ENCODE peak calls at places on chromosomes 16 and 17, in six cellular contexts. One of them, this sample, is unnamed. For H3K36me3, the result is how much of the 10 kb centered on the place peaks cover.

GRCh38 chr17:81706232-81706611 is 3.1 kb downstream of the MRPL12 start:
- DNase-seq in trophoblast cell: no peak
- DNase-seq in mesendoderm: no peak
- DNase-seq in H1: no peak
- DNase-seq in IMR-90: no peak
- DNase-seq in neuronal stem cell: no peak
- DNase-seq in this sample: no peak

GRCh38 chr16:87326151-87326571 is 9.0 kb upstream of the C16orf95 start:
- DNase-seq in trophoblast cell: no peak
- DNase-seq in neuronal stem cell: no peak
- DNase-seq in H1: no peak
- DNase-seq in mesendoderm: no peak
- DNase-seq in IMR-90: no peak
- DNase-seq in this sample: peak

GRCh38 chr17:72518810-72519597 is 398.2 kb downstream of the SOX9 start:
- DNase-seq in trophoblast cell: no peak
- DNase-seq in IMR-90: no peak
- DNase-seq in mesendoderm: no peak
- DNase-seq in H1: no peak
- DNase-seq in neuronal stem cell: no peak
- DNase-seq in this sample: no peak

GRCh38 chr16:1794908-1795666 is 1.6 kb upstream of the IGFALS start:
- DNase-seq in neuronal stem cell: no peak
- DNase-seq in H1: no peak
- DNase-seq in IMR-90: no peak
- DNase-seq in mesendoderm: no peak
- DNase-seq in trophoblast cell: no peak
- DNase-seq in this sample: no peak

GRCh38 chr16:20129375-20129774 is 55.7 kb upstream of the GPR139 start:
- DNase-seq in IMR-90: no peak
- DNase-seq in neuronal stem cell: no peak
- DNase-seq in mesendoderm: no peak
- DNase-seq in trophoblast cell: no peak
- DNase-seq in H1: no peak
- DNase-seq in this sample: no peak

GRCh38 chr17:81509687-81510523 is 2.7 kb downstream of the ACTG1 start:
- DNase-seq in mesendoderm: no peak
- DNase-seq in IMR-90: no peak
- DNase-seq in neuronal stem cell: no peak
- DNase-seq in trophoblast cell: no peak
- DNase-seq in H1: no peak
- DNase-seq in this sample: no peak

GRCh38 chr17:33175565-33175964 is 117.5 kb downstream of the ASIC2 start:
- DNase-seq in trophoblast cell: no peak
- DNase-seq in neuronal stem cell: no peak
- DNase-seq in IMR-90: no peak
- DNase-seq in H1: no peak
- DNase-seq in mesendoderm: no peak
- DNase-seq in this sample: no peak

GRCh38 chr16:6081320-6081976 is 983.9 kb upstream of the EEF2KMT start:
- DNase-seq in IMR-90: no peak
- DNase-seq in neuronal stem cell: peak
- DNase-seq in mesendoderm: peak
- DNase-seq in H1: peak
- DNase-seq in trophoblast cell: no peak
- DNase-seq in this sample: no peak

GRCh38 chr16:74268372-74268782 is 28.2 kb upstream of the PSMD7 start:
- DNase-seq in IMR-90: no peak
- DNase-seq in H1: peak
- DNase-seq in neuronal stem cell: no peak
- DNase-seq in trophoblast cell: no peak
- DNase-seq in mesendoderm: no peak
- DNase-seq in this sample: no peak

GRCh38 chr17:12900474-12900873 is 111.2 kb downstream of the ARHGAP44 start:
- DNase-seq in H1: no peak
- DNase-seq in mesendoderm: no peak
- DNase-seq in neuronal stem cell: no peak
- DNase-seq in trophoblast cell: no peak
- DNase-seq in IMR-90: no peak
- DNase-seq in this sample: no peak

GRCh38 chr16:70576431-70577255 is 53.0 kb downstream of the SF3B3 start:
- DNase-seq in trophoblast cell: no peak
- DNase-seq in mesendoderm: peak
- DNase-seq in H1: no peak
- DNase-seq in IMR-90: peak
- DNase-seq in neuronal stem cell: no peak
- DNase-seq in this sample: peak

GRCh38 chr16:89827383-89828198 is 684 bp upstream of the SPIRE2 start:
- DNase-seq in neuronal stem cell: peak
- DNase-seq in mesendoderm: peak
- DNase-seq in trophoblast cell: peak
- DNase-seq in H1: peak
- DNase-seq in IMR-90: peak
- DNase-seq in this sample: peak

GRCh38 chr17:18035704-18036103 is 3.3 kb downstream of the ATPAF2 start:
- DNase-seq in trophoblast cell: no peak
- DNase-seq in mesendoderm: peak
- DNase-seq in neuronal stem cell: no peak
- DNase-seq in IMR-90: no peak
- DNase-seq in H1: no peak
- DNase-seq in this sample: no peak

GRCh38 chr16:31083556-31083955 is 5.2 kb downstream of the PRSS53 start:
- DNase-seq in mesendoderm: peak
- DNase-seq in trophoblast cell: no peak
- DNase-seq in H1: no peak
- DNase-seq in neuronal stem cell: no peak
- DNase-seq in IMR-90: no peak
- DNase-seq in this sample: no peak

GRCh38 chr17:79244665-79245064 is 170.0 kb downstream of the ENGASE start:
- DNase-seq in H1: no peak
- DNase-seq in IMR-90: no peak
- DNase-seq in trophoblast cell: no peak
- DNase-seq in neuronal stem cell: no peak
- DNase-seq in mesendoderm: no peak
- DNase-seq in this sample: no peak

GRCh38 chr16:89142474-89143197 is 28.9 kb upstream of the CDH15 start:
- DNase-seq in mesendoderm: no peak
- DNase-seq in trophoblast cell: no peak
- DNase-seq in H1: no peak
- DNase-seq in IMR-90: no peak
- DNase-seq in neuronal stem cell: no peak
- DNase-seq in this sample: peak

GRCh38 chr17:69117855-69118758 is 23.6 kb downstream of the ABCA6 start:
- DNase-seq in neuronal stem cell: no peak
- DNase-seq in mesendoderm: no peak
- DNase-seq in IMR-90: no peak
- DNase-seq in H1: no peak
- DNase-seq in trophoblast cell: no peak
- DNase-seq in this sample: no peak

GRCh38 chr17:57393368-57393767 is 137.0 kb downstream of the MSI2 start:
- DNase-seq in neuronal stem cell: no peak
- DNase-seq in mesendoderm: no peak
- DNase-seq in IMR-90: no peak
- DNase-seq in trophoblast cell: no peak
- DNase-seq in H1: no peak
- DNase-seq in this sample: no peak

GRCh38 chr16:54507091-54507490 is 220.5 kb upstream of the IRX3 start:
- DNase-seq in trophoblast cell: no peak
- DNase-seq in mesendoderm: no peak
- DNase-seq in IMR-90: no peak
- DNase-seq in neuronal stem cell: no peak
- DNase-seq in H1: no peak
- DNase-seq in this sample: no peak

GRCh38 chr17:49896222-49896621 is 48.4 kb upstream of the TAC4 start:
- DNase-seq in neuronal stem cell: no peak
- DNase-seq in mesendoderm: no peak
- DNase-seq in IMR-90: no peak
- DNase-seq in H1: no peak
- DNase-seq in trophoblast cell: peak
- DNase-seq in this sample: no peak

GRCh38 chr17:61425682-61426481 is 26.2 kb downstream of the TBX2 start:
- DNase-seq in trophoblast cell: no peak
- DNase-seq in neuronal stem cell: no peak
- DNase-seq in IMR-90: no peak
- DNase-seq in mesendoderm: peak
- DNase-seq in H1: peak
- DNase-seq in this sample: no peak

GRCh38 chr17:40554646-40555295 is 10.5 kb downstream of the CCR7 start:
- DNase-seq in mesendoderm: no peak
- DNase-seq in IMR-90: no peak
- DNase-seq in H1: no peak
- DNase-seq in neuronal stem cell: no peak
- DNase-seq in trophoblast cell: no peak
- DNase-seq in this sample: no peak

GRCh38 chr17:57747221-57748017 is 2.3 kb upstream of the CCDC182 start:
- DNase-seq in trophoblast cell: no peak
- DNase-seq in IMR-90: peak
- DNase-seq in neuronal stem cell: no peak
- DNase-seq in H1: no peak
- DNase-seq in mesendoderm: peak
- DNase-seq in this sample: peak

GRCh38 chr17:60557805-60558204 is 31.8 kb upstream of the APPBP2 start:
- DNase-seq in trophoblast cell: no peak
- DNase-seq in H1: no peak
- DNase-seq in neuronal stem cell: no peak
- DNase-seq in mesendoderm: peak
- DNase-seq in IMR-90: no peak
- DNase-seq in this sample: no peak

GRCh38 chr17:14123579-14124278 is 54.4 kb downstream of the COX10 start:
- DNase-seq in H1: no peak
- DNase-seq in IMR-90: no peak
- DNase-seq in trophoblast cell: no peak
- DNase-seq in neuronal stem cell: no peak
- DNase-seq in mesendoderm: no peak
- DNase-seq in this sample: no peak

GRCh38 chr17:81183316-81183715 is 17.3 kb upstream of the AATK start:
- DNase-seq in trophoblast cell: no peak
- DNase-seq in IMR-90: no peak
- DNase-seq in mesendoderm: no peak
- DNase-seq in H1: no peak
- DNase-seq in neuronal stem cell: no peak
- DNase-seq in this sample: no peak

GRCh38 chr17:11240041-11240801 is 792 bp upstream of the SHISA6 start:
- DNase-seq in neuronal stem cell: peak
- DNase-seq in H1: peak
- DNase-seq in mesendoderm: peak
- DNase-seq in IMR-90: no peak
- DNase-seq in trophoblast cell: no peak
- DNase-seq in this sample: no peak

GRCh38 chr16:14600164-14600563 is 29.9 kb downstream of the PARN start:
- DNase-seq in H1: no peak
- DNase-seq in trophoblast cell: no peak
- DNase-seq in IMR-90: peak
- DNase-seq in neuronal stem cell: no peak
- DNase-seq in mesendoderm: peak
- DNase-seq in this sample: peak

GRCh38 chr16:59859606-59860402 is 1125.7 kb upstream of the GOT2 start:
- DNase-seq in H1: no peak
- DNase-seq in neuronal stem cell: no peak
- DNase-seq in trophoblast cell: no peak
- DNase-seq in IMR-90: no peak
- DNase-seq in mesendoderm: no peak
- DNase-seq in this sample: no peak

GRCh38 chr17:42581744-42582270 is 4.3 kb upstream of the PSMC3IP start:
- DNase-seq in IMR-90: no peak
- DNase-seq in H1: no peak
- DNase-seq in trophoblast cell: no peak
- DNase-seq in mesendoderm: no peak
- DNase-seq in neuronal stem cell: no peak
- DNase-seq in this sample: no peak

GRCh38 chr17:38896373-38896954 is 26.6 kb downstream of the LASP1 start:
- DNase-seq in neuronal stem cell: no peak
- DNase-seq in H1: no peak
- DNase-seq in trophoblast cell: no peak
- DNase-seq in IMR-90: peak
- DNase-seq in mesendoderm: peak
- DNase-seq in this sample: peak

GRCh38 chr16:17160285-17160854 is 310.4 kb downstream of the XYLT1 start:
- DNase-seq in H1: peak
- DNase-seq in IMR-90: peak
- DNase-seq in neuronal stem cell: peak
- DNase-seq in trophoblast cell: no peak
- DNase-seq in mesendoderm: peak
- DNase-seq in this sample: no peak
- H3K36me3 ChIP-seq in H1: under half
- H3K36me3 ChIP-seq in IMR-90: under half
- H3K36me3 ChIP-seq in neuronal stem cell: under half
- H3K36me3 ChIP-seq in trophoblast cell: under half
- H3K36me3 ChIP-seq in mesendoderm: under half
- H3K36me3 ChIP-seq in this sample: half or more

GRCh38 chr16:86300746-86301480 is 209.4 kb upstream of the FOXF1 start:
- DNase-seq in mesendoderm: peak
- DNase-seq in IMR-90: peak
- DNase-seq in H1: no peak
- DNase-seq in trophoblast cell: no peak
- DNase-seq in neuronal stem cell: no peak
- DNase-seq in this sample: peak
- H3K18ac ChIP-seq in mesendoderm: peak
- H3K18ac ChIP-seq in IMR-90: peak
- H3K18ac ChIP-seq in H1: peak
- H3K18ac ChIP-seq in trophoblast cell: no peak
- H3K18ac ChIP-seq in neuronal stem cell: peak
- H3K18ac ChIP-seq in this sample: peak

GRCh38 chr17:48643697-48644012 is 17.5 kb upstream of the HOXB9 start:
- DNase-seq in mesendoderm: no peak
- DNase-seq in IMR-90: no peak
- DNase-seq in H1: no peak
- DNase-seq in trophoblast cell: no peak
- DNase-seq in neuronal stem cell: no peak
- DNase-seq in this sample: no peak
- H3K36me3 ChIP-seq in mesendoderm: under half
- H3K36me3 ChIP-seq in IMR-90: under half
- H3K36me3 ChIP-seq in H1: under half
- H3K36me3 ChIP-seq in trophoblast cell: under half
- H3K36me3 ChIP-seq in neuronal stem cell: under half
- H3K36me3 ChIP-seq in this sample: under half

GRCh38 chr17:77143306-77143705 is 2.5 kb downstream of the SEC14L1 start:
- DNase-seq in trophoblast cell: no peak
- DNase-seq in IMR-90: no peak
- DNase-seq in neuronal stem cell: no peak
- DNase-seq in mesendoderm: no peak
- DNase-seq in H1: no peak
- DNase-seq in this sample: no peak

GRCh38 chr17:77140878-77141767 is at the start of gene SEC14L1:
- DNase-seq in neuronal stem cell: peak
- DNase-seq in IMR-90: no peak
- DNase-seq in trophoblast cell: peak
- DNase-seq in mesendoderm: peak
- DNase-seq in H1: peak
- DNase-seq in this sample: peak

GRCh38 chr17:77142689-77143088 is 1.9 kb downstream of the SEC14L1 start:
- DNase-seq in IMR-90: no peak
- DNase-seq in neuronal stem cell: no peak
- DNase-seq in trophoblast cell: no peak
- DNase-seq in mesendoderm: no peak
- DNase-seq in H1: no peak
- DNase-seq in this sample: no peak

GRCh38 chr17:77141846-77142449 is 1.2 kb downstream of the SEC14L1 start:
- DNase-seq in trophoblast cell: peak
- DNase-seq in mesendoderm: no peak
- DNase-seq in H1: no peak
- DNase-seq in neuronal stem cell: no peak
- DNase-seq in IMR-90: no peak
- DNase-seq in this sample: peak

GRCh38 chr17:77140166-77140877 is 447 bp upstream of the SEC14L1 start:
- DNase-seq in IMR-90: peak
- DNase-seq in H1: peak
- DNase-seq in mesendoderm: peak
- DNase-seq in trophoblast cell: peak
- DNase-seq in neuronal stem cell: peak
- DNase-seq in this sample: peak
- H3K18ac ChIP-seq in IMR-90: peak
- H3K18ac ChIP-seq in H1: peak
- H3K18ac ChIP-seq in mesendoderm: peak
- H3K18ac ChIP-seq in trophoblast cell: peak
- H3K18ac ChIP-seq in neuronal stem cell: peak
- H3K18ac ChIP-seq in this sample: peak

This sample was measured in mesenchymal stem cell.